ENCODE peak calls at places on chromosomes 11 and 22, in seven cellular contexts. T is NCI-H748 treated with DMSO at 0.1 percent for 48 hours; D is AG20443; S is colonic mucosa; U is CD4-positive, CD25-positive, alpha-beta regulatory T cell; Z is stimulated activated CD8-positive, alpha-beta memory T cell treated with anti-CD3 and anti-CD28 coated beads, Interleukin-4, amount 100 ng/mL, for 1 hour; W is Panc1. J is an unnamed sample.

GRCh38 chr11:66278396-66279091 is 569 bp downstream of the CNIH2 start:
- DNase-seq in S (no peak), T (no peak), W (no peak), U (peak), Z (no peak), D (no peak), J (no peak)

GRCh38 chr22:19604711-19605268 is 80.6 kb upstream of the CLDN5 start:
- DNase-seq in D (no peak), U (no peak), T (no peak), W (no peak), Z (no peak), S (no peak), J (no peak)

GRCh38 chr22:20566420-20567260 is 59.2 kb downstream of the MED15 start:
- DNase-seq in S (no peak), T (no peak), W (no peak), Z (no peak), D (peak), U (peak), J (peak)

GRCh38 chr11:32311351-32312077 is 123.8 kb downstream of the WT1 start:
- DNase-seq in Z (no peak), S (no peak), U (no peak), T (no peak), D (no peak), W (no peak), J (no peak)

GRCh38 chr11:125348141-125348651 is 147.9 kb downstream of the FEZ1 start:
- DNase-seq in U (no peak), T (no peak), S (no peak), W (no peak), Z (no peak), D (no peak), J (no peak)

GRCh38 chr22:46107089-46107664 is 43.1 kb upstream of the PPARA start:
- DNase-seq in S (no peak), D (no peak), W (no peak), U (no peak), Z (no peak), T (no peak), J (no peak)

GRCh38 chr11:65078151-65078550 is 5.7 kb downstream of the CDCA5 start:
- DNase-seq in D (peak), U (peak), W (peak), S (peak), T (no peak), Z (peak), J (peak)

GRCh38 chr11:119779195-119780071 is 50.4 kb upstream of the NECTIN1 start:
- DNase-seq in T (no peak), D (no peak), Z (no peak), U (no peak), S (no peak), W (no peak), J (no peak)

GRCh38 chr22:39839917-39840510 is 53.5 kb downstream of the ENTHD1 start:
- DNase-seq in W (no peak), Z (no peak), U (no peak), D (no peak), S (no peak), T (no peak), J (no peak)

GRCh38 chr11:35747638-35748037 is 85.1 kb downstream of the TRIM44 start:
- DNase-seq in D (no peak), W (no peak), T (peak), U (no peak), Z (no peak), S (no peak), J (no peak)

GRCh38 chr11:2530131-2530854 is 85.5 kb downstream of the KCNQ1 start:
- DNase-seq in Z (no peak), D (no peak), T (no peak), S (no peak), W (no peak), U (no peak), J (no peak)

GRCh38 chr22:18048441-18048898 is 24.1 kb upstream of the MICAL3 start:
- DNase-seq in W (no peak), T (no peak), Z (no peak), D (no peak), S (peak), U (no peak), J (no peak)

GRCh38 chr22:24443668-24444067 is 16.3 kb downstream of the ADORA2A start:
- DNase-seq in Z (no peak), W (no peak), D (no peak), U (no peak), S (no peak), T (no peak), J (no peak)